ENCODE peak calls at places on chromosomes 6 and 20, in seven cellular contexts. Z, Y, O, A, N, I and P are unnamed samples.

GRCh38 chr6:127069659-127070279 is 48.7 kb upstream of the RSPO3 start:
- DNase-seq in Z (no peak), Y (no peak), O (no peak), A (peak), N (peak), I (no peak), P (no peak)

GRCh38 chr20:17559338-17559737 is 10.5 kb upstream of the DSTN start:
- DNase-seq in Z (no peak), Y (no peak), O (no peak), A (no peak), N (no peak), I (no peak), P (no peak)

GRCh38 chr20:49610701-49611538 is 43.0 kb upstream of the PTGIS start:
- DNase-seq in Z (peak), Y (peak), O (peak), A (peak), N (no peak), I (peak), P (peak)

GRCh38 chr20:13286600-13286999 is 65.5 kb downstream of the ISM1 start:
- DNase-seq in Z (peak), Y (no peak), O (no peak), A (no peak), N (no peak), I (no peak), P (no peak)

GRCh38 chr20:49859011-49859410 is 46.4 kb downstream of the SLC9A8 start:
- DNase-seq in Z (no peak), Y (no peak), O (no peak), A (no peak), N (no peak), I (no peak), P (no peak)

GRCh38 chr6:104540743-104541142 is 319.0 kb downstream of the HACE1 start:
- DNase-seq in Z (no peak), Y (no peak), O (no peak), A (no peak), N (peak), I (no peak), P (no peak)

GRCh38 chr20:25863536-25864325 is 167.1 kb upstream of the ZNF337 start:
- DNase-seq in Z (no peak), Y (no peak), O (no peak), A (no peak), N (no peak), I (no peak), P (no peak)

GRCh38 chr6:121886223-121886830 is 450.9 kb downstream of the GJA1 start:
- DNase-seq in Z (no peak), Y (no peak), O (no peak), A (no peak), N (peak), I (no peak), P (no peak)

GRCh38 chr20:17339000-17339399 is 112.2 kb downstream of the PCSK2 start:
- DNase-seq in Z (peak), Y (no peak), O (no peak), A (no peak), N (no peak), I (no peak), P (no peak)

GRCh38 chr6:43673444-43674063 is 14.0 kb downstream of the MRPS18A start:
- DNase-seq in Z (no peak), Y (no peak), O (no peak), A (no peak), N (no peak), I (no peak), P (no peak)

GRCh38 chr6:169340395-169340794 is 86.7 kb upstream of the THBS2 start:
- DNase-seq in Z (no peak), Y (no peak), O (no peak), A (no peak), N (no peak), I (peak), P (no peak)

GRCh38 chr6:155201461-155202226 is 62.2 kb upstream of the CLDN20 start:
- DNase-seq in Z (peak), Y (peak), O (no peak), A (peak), N (peak), I (no peak), P (no peak)

GRCh38 chr6:16420715-16421461 is 182.5 kb downstream of the GMPR start:
- DNase-seq in Z (no peak), Y (no peak), O (peak), A (peak), N (peak), I (no peak), P (no peak)

GRCh38 chr20:19457551-19457950 is 245.1 kb downstream of the SLC24A3 start:
- DNase-seq in Z (no peak), Y (no peak), O (no peak), A (no peak), N (no peak), I (no peak), P (no peak)